ENCODE peak calls at places on chromosomes 1 and 21, in four cellular contexts. E is HFF-Myc, V is EH, Z is NCI-H748 treated with DMSO at 0.1 percent for 48 hours. Q is an unnamed sample.
A peak's percentile ranks its signal among the peaks of the same experiment; 100 is the strongest.

GRCh38 chr1:53340660-53341520 is 13.0 kb upstream of the LRP8 start:
- DNase-seq in Z (no peak), E (no peak), V (no peak), Q (no peak)

GRCh38 chr1:175872588-175872987 is 129.2 kb upstream of the TNR start:
- DNase-seq in E (no peak), V (no peak), Z (no peak), Q (no peak)

GRCh38 chr1:65267291-65268087 is 41.9 kb upstream of the DNAJC6 start:
- DNase-seq in V (no peak), Z (no peak), E (no peak), Q (no peak)

GRCh38 chr1:29245261-29245660 is 8.9 kb downstream of the PTPRU start:
- DNase-seq in Z (no peak), E (no peak), V (no peak), Q (no peak)

GRCh38 chr21:35840197-35840799 is 220.0 kb downstream of the SETD4 start:
- DNase-seq in V (peak; percentile 86), Z (peak; percentile 66), E (peak; percentile 63), Q (peak; percentile 54)

GRCh38 chr1:89724369-89725015 is 91.6 kb downstream of the LRRC8C start:
- DNase-seq in V (no peak), E (no peak), Z (no peak), Q (peak; percentile 57)

GRCh38 chr1:91768786-91769697 is 116.9 kb downstream of the TGFBR3 start:
- DNase-seq in Z (no peak), E (no peak), V (peak; percentile 82), Q (no peak)

GRCh38 chr1:155226188-155226909 is 17.9 kb downstream of the MTX1 start:
- DNase-seq in Z (peak; percentile 95), E (no peak), V (peak; percentile 84), Q (peak; percentile 73)

GRCh38 chr1:168136709-168137514 is at the start of gene GPR161:
- DNase-seq in V (peak; percentile 69), Z (peak; percentile 45), E (no peak), Q (no peak)

GRCh38 chr1:47643506-47644215 is 205.8 kb downstream of the FOXD2 start:
- DNase-seq in E (no peak), Z (no peak), V (peak; percentile 18), Q (no peak)

GRCh38 chr1:242228991-242229390 is 230.1 kb upstream of the MAP1LC3C start:
- DNase-seq in Z (no peak), V (no peak), E (no peak), Q (no peak)

GRCh38 chr1:59767119-59767518 is 47.6 kb upstream of the HOOK1 start:
- DNase-seq in Z (no peak), V (peak; percentile 51), E (no peak), Q (no peak)

GRCh38 chr1:218377143-218377660 is 32.1 kb downstream of the TGFB2 start:
- DNase-seq in V (peak; percentile 99), Z (no peak), E (peak; percentile 95), Q (peak; percentile 97)

GRCh38 chr1:40316595-40317393 is at the start of gene COL9A2:
- DNase-seq in V (peak; percentile 22), Z (peak; percentile 92), E (no peak), Q (peak; percentile 25)

GRCh38 chr1:71053146-71053545 is 5.5 kb upstream of the PTGER3 start:
- DNase-seq in Z (no peak), E (no peak), V (no peak), Q (no peak)

GRCh38 chr1:151968058-151968457 is 25.6 kb downstream of the S100A10 start:
- DNase-seq in E (no peak), Z (peak; percentile 49), V (peak; percentile 62), Q (no peak)

GRCh38 chr1:26692211-26692792 is 3.5 kb upstream of the ARID1A start:
- DNase-seq in E (peak; percentile 88), V (peak; percentile 95), Z (no peak), Q (peak; percentile 69)

GRCh38 chr1:181506563-181507353 is 23.4 kb downstream of the CACNA1E start:
- DNase-seq in E (no peak), Z (no peak), V (no peak), Q (no peak)

Q was measured in RWPE1.